ENCODE peak calls at places on chromosomes 4 and X, in nine cellular contexts. J is H7; T is stimulated activated CD4-positive, alpha-beta T cell treated with anti-CD3 and anti-CD28 coated beads, TNF-alpha, amount 100 ng/mL, for 1 hour; Y is NAMALWA; D is naive thymus-derived CD8-positive, alpha-beta T cell; R is activated CD4-positive, alpha-beta T cell treated with anti-CD3 and anti-CD28 coated beads, Interleukin-2, amount 50 U/mL, for 48 hours; S is Peyer's patch; I is lung microvascular endothelial cell; B is HT1080. M is an unnamed sample.

GRCh38 chr4:94548571-94548970 is 96.8 kb downstream of the PDLIM5 start:
- DNase-seq in J (no peak), T (no peak), Y (no peak), D (no peak), R (no peak), S (no peak), I (peak), B (peak), M (peak)

GRCh38 chr4:9704551-9705332 is 76.7 kb upstream of the DRD5 start:
- DNase-seq in J (peak), T (no peak), Y (no peak), D (no peak), R (no peak), S (no peak), I (no peak), B (no peak), M (no peak)

GRCh38 chr4:106256190-106256589 is 59.8 kb downstream of the TBCK start:
- DNase-seq in J (no peak), T (no peak), Y (no peak), D (no peak), R (no peak), S (no peak), I (no peak), B (no peak), M (no peak)

GRCh38 chr4:7195138-7195510 is 2.8 kb downstream of the SORCS2 start:
- DNase-seq in J (peak), T (no peak), Y (no peak), D (no peak), R (no peak), S (peak), I (no peak), B (no peak), M (no peak)

GRCh38 chr4:7740866-7741525 is 198.7 kb downstream of the AFAP1 start:
- DNase-seq in J (no peak), T (no peak), Y (no peak), D (no peak), R (no peak), S (no peak), I (no peak), B (no peak), M (no peak)

GRCh38 chr4:168528131-168528949 is 31.5 kb downstream of the PALLD start:
- DNase-seq in J (no peak), T (no peak), Y (no peak), D (no peak), R (no peak), S (no peak), I (no peak), B (no peak), M (no peak)

GRCh38 chr4:38313999-38314561 is 349.9 kb upstream of the KLF3 start:
- DNase-seq in J (no peak), T (no peak), Y (no peak), D (no peak), R (peak), S (peak), I (no peak), B (peak), M (no peak)

GRCh38 chr4:54709281-54709854 is 51.6 kb downstream of the KIT start:
- DNase-seq in J (no peak), T (no peak), Y (no peak), D (no peak), R (no peak), S (no peak), I (no peak), B (no peak), M (peak)

GRCh38 chr4:19693949-19694597 is 557.6 kb upstream of the SLIT2 start:
- DNase-seq in J (peak), T (no peak), Y (no peak), D (no peak), R (no peak), S (no peak), I (no peak), B (peak), M (no peak)

GRCh38 chrX:15694968-15695451 is 30.4 kb upstream of the CLTRN start:
- DNase-seq in J (no peak), T (no peak), Y (no peak), D (no peak), R (no peak), S (no peak), I (no peak), B (no peak), M (no peak)

GRCh38 chrX:129983575-129984131 is 1.2 kb downstream of the BCORL1 start:
- DNase-seq in J (peak), T (no peak), Y (peak), D (no peak), R (peak), S (no peak), I (no peak), B (no peak), M (no peak)

GRCh38 chr4:41362647-41363383 is 106.1 kb downstream of the UCHL1 start:
- DNase-seq in J (peak), T (no peak), Y (no peak), D (no peak), R (no peak), S (no peak), I (no peak), B (no peak), M (no peak)

GRCh38 chrX:18877472-18877871 is 106.4 kb downstream of the PHKA2 start:
- DNase-seq in J (no peak), T (no peak), Y (no peak), D (no peak), R (no peak), S (peak), I (no peak), B (no peak), M (no peak)

GRCh38 chr4:147933316-147933715 is 201.4 kb downstream of the ARHGAP10 start:
- DNase-seq in J (no peak), T (no peak), Y (peak), D (no peak), R (no peak), S (no peak), I (no peak), B (no peak), M (no peak)

GRCh38 chrX:45758738-45759397 is 558.2 kb upstream of the DIPK2B start:
- DNase-seq in J (no peak), T (no peak), Y (no peak), D (no peak), R (peak), S (peak), I (peak), B (no peak), M (peak)

GRCh38 chrX:623268-623598 is 7.4 kb upstream of the SHOX start:
- DNase-seq in J (no peak), T (no peak), Y (no peak), D (no peak), R (no peak), S (no peak), I (no peak), B (no peak), M (no peak)

GRCh38 chr4:121686265-121686664 is 10.5 kb downstream of the ANXA5 start:
- DNase-seq in J (no peak), T (no peak), Y (no peak), D (no peak), R (no peak), S (no peak), I (no peak), B (no peak), M (no peak)

GRCh38 chr4:145847764-145848163 is 90.9 kb downstream of the ZNF827 start:
- DNase-seq in J (no peak), T (no peak), Y (no peak), D (no peak), R (no peak), S (no peak), I (peak), B (no peak), M (no peak)

GRCh38 chr4:105140684-105141490 is 5.8 kb upstream of the TET2 start:
- DNase-seq in J (peak), T (no peak), Y (peak), D (peak), R (peak), S (peak), I (peak), B (no peak), M (peak)

GRCh38 chrX:1491851-1492349 is 39.2 kb upstream of the ASMTL start:
- DNase-seq in J (peak), T (no peak), Y (peak), D (no peak), R (peak), S (peak), I (peak), B (no peak), M (peak)

GRCh38 chr4:24557036-24558022 is 27.0 kb downstream of the DHX15 start:
- DNase-seq in J (no peak), T (no peak), Y (no peak), D (no peak), R (no peak), S (peak), I (no peak), B (no peak), M (peak)

GRCh38 chr4:83947111-83947510 is 411.2 kb downstream of the GPAT3 start:
- DNase-seq in J (no peak), T (no peak), Y (no peak), D (no peak), R (no peak), S (no peak), I (no peak), B (no peak), M (no peak)

GRCh38 chr4:28010543-28011235 is 1150.0 kb downstream of the STIM2 start:
- DNase-seq in J (no peak), T (no peak), Y (no peak), D (no peak), R (no peak), S (no peak), I (no peak), B (peak), M (no peak)

GRCh38 chrX:113369056-113369455 is 528.4 kb upstream of the AMOT start:
- DNase-seq in J (no peak), T (no peak), Y (no peak), D (no peak), R (no peak), S (no peak), I (no peak), B (no peak), M (no peak)

GRCh38 chr4:56307423-56307822 is 79.9 kb downstream of the AASDH start:
- DNase-seq in J (no peak), T (no peak), Y (no peak), D (no peak), R (no peak), S (no peak), I (no peak), B (peak), M (no peak)

GRCh38 chr4:127783026-127783769 is 1.1 kb downstream of the HSPA4L start:
- DNase-seq in J (peak), T (no peak), Y (no peak), D (no peak), R (no peak), S (peak), I (peak), B (peak), M (peak)

GRCh38 chr4:40912455-40913055 is 162.8 kb downstream of the NSUN7 start:
- DNase-seq in J (no peak), T (no peak), Y (no peak), D (no peak), R (no peak), S (no peak), I (no peak), B (no peak), M (no peak)

GRCh38 chr4:44447563-44448504 is 775 bp downstream of the KCTD8 start:
- DNase-seq in J (peak), T (no peak), Y (no peak), D (no peak), R (no peak), S (no peak), I (peak), B (no peak), M (no peak)

GRCh38 chr4:183348706-183349659 is 26.8 kb upstream of the CLDN24 start:
- DNase-seq in J (no peak), T (no peak), Y (no peak), D (no peak), R (peak), S (peak), I (peak), B (peak), M (peak)

GRCh38 chr4:21888195-21888976 is 60.2 kb downstream of the KCNIP4 start:
- DNase-seq in J (no peak), T (no peak), Y (no peak), D (no peak), R (no peak), S (no peak), I (no peak), B (peak), M (no peak)

GRCh38 chr4:155603360-155603891 is 63.2 kb upstream of the GUCY1A1 start:
- DNase-seq in J (no peak), T (no peak), Y (no peak), D (no peak), R (no peak), S (no peak), I (no peak), B (peak), M (no peak)

GRCh38 chr4:144591401-144591800 is 54.6 kb upstream of the HHIP start:
- DNase-seq in J (no peak), T (no peak), Y (no peak), D (no peak), R (no peak), S (no peak), I (peak), B (peak), M (no peak)

GRCh38 chr4:54908744-54909143 is 216.7 kb downstream of the KDR start:
- DNase-seq in J (no peak), T (no peak), Y (no peak), D (no peak), R (no peak), S (no peak), I (no peak), B (no peak), M (no peak)

GRCh38 chr4:173018446-173018845 is 150.2 kb upstream of the GALNT7 start:
- DNase-seq in J (no peak), T (no peak), Y (no peak), D (no peak), R (no peak), S (no peak), I (no peak), B (no peak), M (no peak)

GRCh38 chrX:131783555-131784338 is 239.4 kb upstream of the STK26 start:
- DNase-seq in J (no peak), T (no peak), Y (no peak), D (no peak), R (no peak), S (peak), I (peak), B (no peak), M (no peak)

M was measured in KBM-7.